ENCODE peak calls at places on chromosomes 1 and 21, in five cellular contexts. F is psoas muscle, B is cardiac muscle cell, L is A549, R is left ventricle myocardium inferior. J is an unnamed sample.

GRCh38 chr1:31790140-31790539 is 25.7 kb downstream of the SPOCD1 start:
- DNase-seq in F (no peak), B (no peak), L (no peak), R (no peak), J (no peak)

GRCh38 chr1:92315766-92316413 is 17.0 kb downstream of the RPAP2 start:
- DNase-seq in F (no peak), B (no peak), L (no peak), R (no peak), J (no peak)

GRCh38 chr1:183023146-183023600 is at the start of gene LAMC1:
- DNase-seq in F (peak), B (peak), L (peak), R (peak), J (peak)

GRCh38 chr1:20233394-20233793 is 47.1 kb upstream of the PLA2G2C start:
- DNase-seq in F (no peak), B (no peak), L (no peak), R (no peak), J (no peak)

GRCh38 chr1:233796146-233796798 is 108.2 kb upstream of the SLC35F3 start:
- DNase-seq in F (no peak), B (no peak), L (no peak), R (no peak), J (no peak)

GRCh38 chr21:28133116-28133515 is 859.6 kb downstream of the LTN1 start:
- DNase-seq in F (no peak), B (no peak), L (no peak), R (no peak), J (no peak)

GRCh38 chr1:156123356-156124196 is 9.1 kb downstream of the LMNA start:
- DNase-seq in F (peak), B (peak), L (no peak), R (peak), J (peak)

GRCh38 chr1:99003911-99004269 is 771 bp downstream of the PLPPR5 start:
- DNase-seq in F (peak), B (peak), L (no peak), R (no peak), J (peak)

GRCh38 chr1:78267513-78268218 is 221.9 kb downstream of the GIPC2 start:
- DNase-seq in F (no peak), B (no peak), L (no peak), R (no peak), J (no peak)

DNA sequence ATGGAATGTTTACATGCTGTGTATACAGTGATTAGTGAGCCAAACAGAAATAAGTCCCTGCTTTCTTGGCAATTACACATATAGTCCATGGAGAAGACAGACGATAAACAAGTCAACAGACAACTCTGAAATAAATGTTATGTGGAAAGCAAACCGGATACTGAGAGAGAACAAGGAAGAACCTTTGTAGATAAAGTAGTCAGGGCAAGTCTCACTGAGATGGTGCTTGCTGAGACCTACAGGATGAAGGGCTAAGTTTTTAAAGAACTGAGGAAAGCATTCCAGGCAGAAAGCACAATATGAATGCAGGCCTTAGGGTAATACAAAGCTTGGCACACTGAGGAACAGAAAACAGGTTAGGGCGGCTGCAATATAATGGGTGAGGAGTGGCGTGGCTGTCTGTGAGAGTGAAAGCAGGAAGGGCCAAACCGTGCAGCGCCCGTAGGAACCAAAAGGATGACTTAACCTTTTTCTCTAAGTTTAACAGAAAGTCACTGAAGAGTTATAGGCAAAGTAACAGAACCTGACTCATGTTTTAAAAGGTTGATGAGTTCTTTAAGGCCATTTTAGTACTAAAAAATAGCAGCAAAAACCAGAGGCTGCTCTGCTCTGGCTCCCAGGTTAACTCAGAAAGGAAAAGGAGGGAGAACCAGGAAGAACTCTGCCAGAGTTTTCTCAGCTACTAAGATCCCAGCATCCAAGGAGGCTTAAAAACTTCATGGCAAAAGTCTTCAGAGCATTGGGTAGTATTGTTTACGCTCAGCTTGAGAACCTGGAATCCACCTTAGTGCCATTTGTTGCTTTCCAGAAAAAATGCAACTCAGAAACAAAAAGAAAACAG is 8.7 kb upstream of the TTF2 start:
- DNase-seq in F (no peak), B (no peak), L (no peak), R (no peak), J (peak)
- H3K4me3 ChIP-seq in F (no peak), B (no peak), L (no peak), R (peak), J (peak)

DNA sequence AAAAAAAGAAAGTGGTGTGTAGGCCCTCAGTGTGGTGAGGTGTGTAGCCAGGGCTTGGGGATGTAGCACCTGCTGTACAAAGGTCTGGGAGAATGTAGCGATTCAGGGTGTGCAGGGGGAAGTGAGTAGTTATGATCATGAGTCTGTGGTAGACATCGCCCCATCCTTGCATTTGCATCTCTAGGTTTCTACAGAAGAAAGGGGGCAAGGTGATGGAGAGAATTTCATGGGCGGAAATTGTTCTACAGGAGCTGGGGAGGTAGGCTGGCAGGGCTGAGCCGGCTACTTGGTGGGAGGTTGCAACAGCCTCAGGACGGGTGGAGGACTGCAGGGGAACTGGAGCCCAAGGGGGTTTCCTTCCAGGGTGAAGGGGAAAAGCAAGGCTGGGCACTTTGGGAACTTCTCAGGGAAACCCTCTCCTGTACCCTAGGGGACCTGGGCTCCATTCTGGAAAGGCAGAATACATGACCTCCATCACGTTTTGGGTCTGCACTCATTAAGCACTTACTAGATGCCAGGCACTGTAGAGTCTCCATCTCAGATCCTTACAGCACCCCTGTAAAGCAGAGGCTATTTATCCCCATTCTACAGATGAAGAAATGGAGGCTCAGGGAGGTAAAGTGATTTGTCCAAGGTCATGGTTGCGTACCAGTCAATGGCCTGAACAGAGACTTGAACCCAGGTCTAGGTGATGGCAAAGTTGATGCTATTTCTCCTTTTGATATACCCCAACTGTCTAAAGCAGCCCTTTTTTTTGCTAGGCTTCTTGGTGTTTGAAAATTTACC is 14.5 kb upstream of the TNFRSF1B start:
- DNase-seq in F (no peak), B (no peak), L (no peak), R (no peak), J (no peak)
- H3K27ac ChIP-seq in F (peak), B (no peak), L (no peak), R (peak), J (peak)

GRCh38 chr21:21297211-21297610 is 299.0 kb downstream of the NCAM2 start:
- DNase-seq in F (no peak), B (no peak), L (no peak), R (no peak), J (no peak)

GRCh38 chr21:21295303-21295702 is 297.1 kb downstream of the NCAM2 start:
- DNase-seq in F (no peak), B (no peak), L (no peak), R (no peak), J (no peak)

GRCh38 chr21:21290751-21291150 is 292.5 kb downstream of the NCAM2 start:
- DNase-seq in F (no peak), B (no peak), L (no peak), R (no peak), J (no peak)

GRCh38 chr21:21286170-21286798 is 288.1 kb downstream of the NCAM2 start:
- DNase-seq in F (no peak), B (no peak), L (no peak), R (no peak), J (no peak)

GRCh38 chr21:21291883-21292569 is 293.8 kb downstream of the NCAM2 start:
- DNase-seq in F (no peak), B (no peak), L (no peak), R (no peak), J (no peak)
- TF ChIP-seq CTCF in F (no peak), B (no peak), L (no peak), R (no peak), J (no peak)

GRCh38 chr21:45823100-45823681 is 158.4 kb upstream of the COL6A1 start:
- DNase-seq in F (no peak), B (no peak), L (no peak), R (no peak), J (no peak)

GRCh38 chr21:45826733-45827692 is 154.6 kb upstream of the COL6A1 start:
- DNase-seq in F (no peak), B (no peak), L (no peak), R (no peak), J (no peak)

GRCh38 chr21:45822429-45823099 is 159.0 kb upstream of the COL6A1 start:
- DNase-seq in F (no peak), B (no peak), L (no peak), R (no peak), J (no peak)

GRCh38 chr21:45825209-45825602 is 156.4 kb upstream of the COL6A1 start:
- DNase-seq in F (no peak), B (no peak), L (no peak), R (no peak), J (no peak)

DNA sequence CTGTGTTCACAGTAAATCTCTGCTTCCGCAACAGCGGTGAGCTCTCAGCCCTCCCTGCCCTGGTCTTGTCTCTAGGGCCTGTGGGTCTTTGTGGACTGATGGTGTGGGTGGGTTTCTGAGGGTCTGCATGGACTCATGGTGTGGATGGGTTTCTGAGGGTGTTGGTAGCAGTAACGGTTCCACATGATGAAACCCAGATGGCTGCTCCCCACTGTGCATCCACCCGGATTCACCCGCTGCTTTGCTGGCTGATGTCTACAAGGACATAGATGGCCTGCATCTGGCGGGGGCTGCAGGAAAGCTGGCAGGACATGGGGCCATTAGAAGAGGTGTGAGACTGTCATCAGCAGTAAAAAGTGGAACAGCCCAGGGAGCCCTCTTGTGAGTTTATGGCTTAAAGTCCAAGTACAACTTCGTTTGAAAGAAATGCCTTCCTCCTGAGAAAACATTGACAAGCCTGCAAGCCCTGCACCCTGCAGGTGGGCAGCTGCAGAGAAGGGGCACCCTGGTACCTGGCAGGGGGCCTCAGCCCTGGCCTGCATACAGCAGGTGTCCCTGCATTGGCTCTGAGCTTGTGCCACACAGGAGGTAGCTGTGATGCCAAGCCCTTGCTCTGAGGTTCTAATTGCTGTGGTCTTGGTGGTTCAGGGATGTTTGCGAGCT is 156.9 kb upstream of the COL6A1 start:
- DNase-seq in F (no peak), B (no peak), L (no peak), R (no peak), J (no peak)
- H3K4me3 ChIP-seq in F (no peak), B (no peak), L (no peak), R (no peak), J (no peak)

GRCh38 chr1:205140113-205140512 is 18.3 kb upstream of the RBBP5 start:
- DNase-seq in F (no peak), B (no peak), L (no peak), R (no peak), J (no peak)
- H3K27ac ChIP-seq in F (no peak), B (no peak), L (no peak), R (no peak), J (no peak)

DNA sequence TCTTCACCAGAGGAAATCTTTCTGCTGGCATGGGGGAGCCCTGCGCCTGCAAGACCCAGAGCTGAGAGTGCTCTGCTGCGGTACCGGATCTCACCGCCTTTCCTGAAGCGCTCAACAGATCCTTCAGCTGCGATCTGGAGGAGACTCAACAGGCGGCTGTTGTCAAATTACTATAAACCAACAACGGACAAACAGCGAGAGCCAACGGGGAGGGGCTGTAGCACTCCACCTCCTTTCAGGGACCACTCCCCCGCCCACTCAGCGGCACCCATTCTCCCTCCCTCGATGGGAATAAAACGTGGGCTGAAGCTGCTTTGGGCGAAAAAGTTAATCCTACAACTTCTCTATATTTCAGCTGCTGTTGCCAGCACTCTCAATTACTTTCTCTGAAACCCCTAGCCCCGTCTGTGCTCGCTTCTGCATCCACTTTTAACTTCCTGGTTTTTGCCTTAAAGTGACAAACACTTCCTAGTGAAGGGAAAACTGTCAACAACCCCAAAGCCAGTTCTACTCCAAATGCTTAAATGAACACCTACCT is at the start of gene FMO5:
- DNase-seq in F (peak), B (peak), L (peak), R (peak), J (peak)
- TF ChIP-seq CTCF in F (peak), B (peak), L (no peak), R (peak), J (peak)

GRCh38 chr1:224124220-224124619 is 10.3 kb downstream of the FBXO28 start:
- DNase-seq in F (no peak), B (no peak), L (no peak), R (no peak), J (no peak)
- H3K4me3 ChIP-seq in F (no peak), B (no peak), L (no peak), R (no peak), J (no peak)

J was measured in upper lobe of left lung.